ENCODE peak calls at places on chromosome X, in seven cellular contexts. U is tibial artery; E is RWPE2; A is heart left ventricle; M is psoas muscle; J is aorta; F is CD8-positive, alpha-beta T cell. D is an unnamed sample. For H3K4me1, H3K36me3 and H3K9me3, the result is how much of the 10 kb centered on the place peaks cover.

GRCh38 chrX:53429755-53430154 is 4.4 kb downstream of the HSD17B10 start:
- DNase-seq in U (no peak), E (no peak), A (no peak), M (no peak), J (no peak), F (no peak), D (no peak)

GRCh38 chrX:20215565-20215964 is 51.1 kb downstream of the RPS6KA3 start:
- DNase-seq in U (no peak), E (no peak), A (no peak), M (no peak), J (no peak), F (no peak), D (no peak)

GRCh38 chrX:104482757-104483156 is 83.2 kb upstream of the IL1RAPL2 start:
- DNase-seq in U (no peak), E (no peak), A (no peak), M (no peak), J (no peak), F (no peak), D (no peak)

GRCh38 chrX:18664947-18665346 is 7.0 kb downstream of the RS1 start:
- DNase-seq in U (no peak), E (no peak), A (no peak), M (no peak), J (no peak), F (no peak), D (no peak)

GRCh38 chrX:43646800-43647199 is 9.3 kb upstream of the MAOA start:
- DNase-seq in U (no peak), E (no peak), A (no peak), M (no peak), J (no peak), F (no peak), D (no peak)

GRCh38 chrX:139203681-139204575 is 326.6 kb upstream of the F9 start:
- DNase-seq in U (no peak), E (no peak), A (no peak), M (peak), J (no peak), F (no peak), D (no peak)

GRCh38 chrX:57771689-57772088 is 91.6 kb upstream of the NLRP2B start:
- DNase-seq in U (no peak), E (no peak), A (no peak), M (no peak), J (no peak), F (no peak), D (no peak)

GRCh38 chrX:18761750-18762149 is 54.3 kb downstream of the PPEF1 start:
- DNase-seq in U (no peak), E (no peak), A (no peak), M (no peak), J (no peak), F (no peak), D (no peak)

GRCh38 chrX:107742754-107743191 is 32.8 kb downstream of the TSC22D3 start:
- DNase-seq in U (peak), E (no peak), A (no peak), M (peak), J (no peak), F (no peak), D (no peak)

GRCh38 chrX:40579880-40580536 is 762 bp upstream of the ATP6AP2 start:
- DNase-seq in U (no peak), E (no peak), A (no peak), M (no peak), J (no peak), F (no peak), D (no peak)

GRCh38 chrX:54063361-54063760 is 19.1 kb upstream of the PHF8 start:
- DNase-seq in U (no peak), E (no peak), A (no peak), M (no peak), J (no peak), F (no peak), D (no peak)

GRCh38 chrX:69215161-69215560 is 49.9 kb upstream of the PJA1 start:
- DNase-seq in U (no peak), E (no peak), A (no peak), M (no peak), J (no peak), F (no peak), D (no peak)

GRCh38 chrX:74788545-74789086 is 136.6 kb downstream of the NEXMIF start:
- DNase-seq in U (no peak), E (no peak), A (no peak), M (no peak), J (no peak), F (no peak), D (no peak)

GRCh38 chrX:110145854-110146253 is 142.9 kb downstream of the TMEM164 start:
- DNase-seq in U (no peak), E (no peak), A (no peak), M (no peak), J (no peak), F (no peak), D (no peak)

GRCh38 chrX:21946925-21947641 is 6.6 kb downstream of the SMS start:
- DNase-seq in U (no peak), E (no peak), A (no peak), M (no peak), J (no peak), F (no peak), D (no peak)

GRCh38 chrX:341541-342101 is 23.0 kb upstream of the GTPBP6 start:
- DNase-seq in U (peak), E (peak), A (no peak), M (peak), J (peak), F (no peak), D (no peak)

GRCh38 chrX:105210258-105210657 is 10.2 kb downstream of the TEX13A start:
- DNase-seq in U (no peak), E (no peak), A (no peak), M (no peak), J (no peak), F (no peak), D (no peak)

GRCh38 chrX:110056419-110056818 is 53.5 kb downstream of the TMEM164 start:
- DNase-seq in U (no peak), E (no peak), A (no peak), M (no peak), J (no peak), F (no peak), D (no peak)

GRCh38 chrX:139563251-139563650 is 32.7 kb downstream of the F9 start:
- DNase-seq in U (no peak), E (no peak), A (no peak), M (no peak), J (no peak), F (no peak), D (no peak)

GRCh38 chrX:40104649-40105015 is 6.9 kb upstream of the BCOR start:
- DNase-seq in U (peak), E (no peak), A (peak), M (peak), J (peak), F (no peak), D (peak)

GRCh38 chrX:56000169-56000568 is 232.0 kb upstream of the KLF8 start:
- DNase-seq in U (no peak), E (no peak), A (no peak), M (no peak), J (no peak), F (no peak), D (no peak)

GRCh38 chrX:23327104-23327503 is 7.5 kb upstream of the PTCHD1 start:
- DNase-seq in U (no peak), E (no peak), A (no peak), M (no peak), J (no peak), F (no peak), D (no peak)

GRCh38 chrX:129606918-129607317 is 47.8 kb downstream of the APLN start:
- DNase-seq in U (no peak), E (no peak), A (peak), M (no peak), J (no peak), F (peak), D (peak)

GRCh38 chrX:7852166-7852565 is 9.2 kb downstream of the VCX start:
- DNase-seq in U (no peak), E (no peak), A (no peak), M (no peak), J (no peak), F (no peak), D (no peak)

GRCh38 chrX:48752498-48752897 is 9.0 kb upstream of the GLOD5 start:
- DNase-seq in U (no peak), E (no peak), A (no peak), M (no peak), J (no peak), F (no peak), D (no peak)

GRCh38 chrX:10109695-10110094 is 47.1 kb upstream of the CLCN4 start:
- DNase-seq in U (no peak), E (no peak), A (peak), M (no peak), J (no peak), F (no peak), D (peak)

GRCh38 chrX:10110316-10110932 is 46.4 kb upstream of the CLCN4 start:
- DNase-seq in U (no peak), E (no peak), A (no peak), M (no peak), J (no peak), F (no peak), D (no peak)

GRCh38 chrX:10110984-10111363 is 45.8 kb upstream of the CLCN4 start:
- DNase-seq in U (no peak), E (no peak), A (no peak), M (no peak), J (no peak), F (peak), D (peak)

GRCh38 chrX:10112510-10112909 is 44.3 kb upstream of the CLCN4 start:
- DNase-seq in U (no peak), E (no peak), A (no peak), M (no peak), J (no peak), F (no peak), D (no peak)

GRCh38 chrX:10111364-10112148 is 45.2 kb upstream of the CLCN4 start:
- DNase-seq in U (no peak), E (no peak), A (no peak), M (no peak), J (no peak), F (peak), D (peak)
- H3K4me1 ChIP-seq in U (under half), E (under half), A (under half), M (under half), J (under half), F (half or more), D (under half)

GRCh38 chrX:152861826-152862225 is 31.0 kb downstream of the NSDHL start:
- DNase-seq in U (no peak), E (no peak), A (no peak), M (no peak), J (no peak), F (no peak), D (no peak)

GRCh38 chrX:152869972-152870371 is 27.9 kb upstream of the ZNF185 start:
- DNase-seq in U (no peak), E (no peak), A (no peak), M (no peak), J (no peak), F (no peak), D (no peak)

GRCh38 chrX:152871260-152871659 is 26.6 kb upstream of the ZNF185 start:
- DNase-seq in U (no peak), E (no peak), A (no peak), M (no peak), J (no peak), F (no peak), D (no peak)

GRCh38 chrX:152861116-152861515 is 30.3 kb downstream of the NSDHL start:
- DNase-seq in U (no peak), E (no peak), A (no peak), M (no peak), J (no peak), F (no peak), D (no peak)

DNA sequence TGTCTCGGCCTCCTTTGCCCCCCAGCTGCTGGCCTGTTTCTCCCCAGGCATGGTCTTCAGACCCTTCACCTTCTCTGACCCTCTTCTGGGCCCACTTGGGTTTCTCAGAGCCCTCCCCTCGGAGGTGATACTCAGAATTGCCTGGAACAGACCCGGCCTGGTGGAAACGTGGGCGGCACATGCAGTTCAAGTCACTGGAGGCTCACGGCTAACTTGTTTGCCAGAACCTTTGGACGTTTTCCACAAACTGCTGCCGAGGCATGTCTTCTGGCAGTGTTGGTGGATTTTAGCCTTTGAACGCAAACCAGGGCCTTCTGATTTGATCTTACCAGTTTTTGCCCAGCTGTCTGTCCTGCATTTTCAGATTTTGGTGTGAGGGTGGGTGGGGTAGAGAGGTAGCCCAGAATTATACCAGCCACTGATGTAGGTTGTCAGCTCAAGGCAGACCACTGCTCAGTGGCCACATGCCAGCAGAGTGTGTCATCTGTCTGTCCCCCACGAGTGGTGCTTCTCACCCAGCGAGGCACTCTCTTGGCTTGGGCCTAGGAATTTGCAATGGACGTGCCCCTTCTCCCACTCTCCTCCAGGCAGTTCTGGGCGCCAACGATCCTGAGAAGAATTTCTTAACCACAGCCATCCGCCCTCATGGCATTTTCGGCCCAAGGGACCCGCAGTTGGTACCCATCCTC is 32.5 kb upstream of the ZNF185 start:
- DNase-seq in U (no peak), E (no peak), A (no peak), M (no peak), J (no peak), F (no peak), D (no peak)
- H3K36me3 ChIP-seq in U (under half), E (under half), A (half or more), M (under half), J (under half), F (under half), D (under half)

DNA sequence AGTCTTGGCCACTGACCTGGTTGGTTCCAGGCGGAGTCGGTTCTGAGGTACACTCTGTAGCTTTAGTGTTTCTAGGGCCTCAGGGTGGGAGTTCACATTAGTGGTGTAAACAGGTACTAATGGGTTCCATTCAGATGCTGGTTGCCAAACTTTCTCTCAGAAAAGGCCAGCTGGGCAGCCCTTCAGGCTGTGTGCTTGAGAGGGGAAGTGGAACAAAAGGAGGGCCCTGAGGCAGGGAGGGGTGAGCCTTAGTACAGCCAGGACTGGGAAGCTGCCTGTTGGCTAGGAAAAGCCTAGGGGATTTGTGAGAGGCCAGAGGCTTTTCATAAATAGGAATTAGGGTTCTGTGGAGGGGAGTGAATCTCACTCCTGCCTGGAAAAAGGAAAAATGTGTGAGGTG is 24.9 kb downstream of the NHSL2 start:
- DNase-seq in U (peak), E (no peak), A (no peak), M (peak), J (no peak), F (no peak), D (no peak)
- H3K9me3 ChIP-seq in U (under half), E (under half), A (under half), M (under half), J (under half), F (under half), D (under half)

GRCh38 chrX:150574824-150575409 is 6.5 kb downstream of the MTM1 start:
- DNase-seq in U (no peak), E (no peak), A (no peak), M (no peak), J (no peak), F (no peak), D (no peak)

GRCh38 chrX:150572206-150572605 is 3.8 kb downstream of the MTM1 start:
- DNase-seq in U (no peak), E (no peak), A (no peak), M (no peak), J (no peak), F (no peak), D (no peak)

GRCh38 chrX:150577174-150577573 is 8.8 kb downstream of the MTM1 start:
- DNase-seq in U (no peak), E (no peak), A (no peak), M (no peak), J (no peak), F (no peak), D (no peak)

GRCh38 chrX:150573702-150574101 is 5.3 kb downstream of the MTM1 start:
- DNase-seq in U (no peak), E (no peak), A (no peak), M (no peak), J (no peak), F (no peak), D (peak)

DNA sequence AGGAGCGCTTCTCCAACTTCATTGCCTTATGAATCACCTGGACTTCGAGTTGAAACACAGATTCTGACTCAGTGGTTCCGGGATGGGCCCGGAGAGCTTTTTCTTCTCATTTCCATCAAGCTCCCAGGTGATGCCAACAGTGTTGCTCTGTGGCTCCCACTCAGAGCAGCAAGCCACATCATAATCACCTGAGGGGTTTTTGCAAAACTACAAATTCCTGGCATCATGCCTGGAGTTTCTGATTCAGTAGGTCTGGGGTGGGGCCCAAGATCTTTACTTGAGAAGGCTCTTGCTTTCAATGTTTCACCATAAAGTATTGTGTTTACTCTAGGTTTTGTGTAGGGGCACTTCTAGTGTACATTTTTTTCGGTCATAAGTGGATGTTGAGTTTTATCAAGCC is 7.0 kb downstream of the MTM1 start:
- DNase-seq in U (no peak), E (peak), A (no peak), M (no peak), J (no peak), F (peak), D (no peak)
- H3K4me1 ChIP-seq in U (under half), E (half or more), A (under half), M (under half), J (under half), F (half or more), D (under half)

GRCh38 chrX:134476284-134476683 is 16.3 kb downstream of the HPRT1 start:
- DNase-seq in U (no peak), E (no peak), A (no peak), M (no peak), J (no peak), F (no peak), D (no peak)
- H3K36me3 ChIP-seq in U (under half), E (under half), A (under half), M (under half), J (under half), F (under half), D (under half)

GRCh38 chrX:151725338-151725614 is 9.3 kb upstream of the CNGA2 start:
- DNase-seq in U (no peak), E (no peak), A (no peak), M (no peak), J (no peak), F (no peak), D (no peak)

GRCh38 chrX:151724563-151725337 is 8.9 kb downstream of the FATE1 start:
- DNase-seq in U (no peak), E (no peak), A (peak), M (no peak), J (no peak), F (no peak), D (peak)

GRCh38 chrX:151726751-151727150 is 7.8 kb upstream of the CNGA2 start:
- DNase-seq in U (no peak), E (no peak), A (no peak), M (no peak), J (no peak), F (no peak), D (no peak)

GRCh38 chrX:151723156-151723760 is 7.4 kb downstream of the FATE1 start:
- DNase-seq in U (no peak), E (no peak), A (peak), M (no peak), J (no peak), F (no peak), D (no peak)

GRCh38 chrX:151722241-151722846 is 6.5 kb downstream of the FATE1 start:
- DNase-seq in U (peak), E (no peak), A (peak), M (no peak), J (no peak), F (no peak), D (peak)
- H3K9me3 ChIP-seq in U (under half), E (under half), A (under half), M (under half), J (under half), F (under half), D (under half)